ENCODE peak calls at places on chromosomes 13 and 19, in four cellular contexts. R is IMR-90, L is H1, B is H9. V is an unnamed sample.
A peak's percentile ranks its signal among the peaks of the same experiment; 100 is the strongest.

GRCh38 chr19:18765224-18765623 is 25.9 kb downstream of the COMP start:
- DNase-seq in B (no peak), L (no peak), R (no peak), V (no peak)

GRCh38 chr19:16324384-16325160 is at the start of gene KLF2:
- DNase-seq in L (peak; percentile 75), B (peak; percentile 71), R (peak; percentile 90), V (peak; percentile 82)

GRCh38 chr13:74708629-74709028 is 574.4 kb upstream of the KLF12 start:
- DNase-seq in B (no peak), R (no peak), L (no peak), V (no peak)

GRCh38 chr19:2083174-2083854 is 12.8 kb downstream of the MOB3A start:
- DNase-seq in L (no peak), R (no peak), B (no peak), V (no peak)

GRCh38 chr13:107370036-107370785 is 802.3 kb upstream of the ARGLU1 start:
- DNase-seq in R (peak; percentile 90), L (no peak), B (no peak), V (no peak)

GRCh38 chr13:102847272-102848234 is 1.7 kb downstream of the ERCC5 start:
- DNase-seq in L (no peak), B (no peak), R (peak; percentile 54), V (peak; percentile 34)

GRCh38 chr13:38821753-38822551 is 135.1 kb downstream of the FREM2 start:
- DNase-seq in R (no peak), L (no peak), B (no peak), V (peak; percentile 66)

GRCh38 chr13:26909515-26909914 is 148.9 kb upstream of the GPR12 start:
- DNase-seq in R (no peak), L (no peak), B (no peak), V (no peak)

GRCh38 chr19:10662384-10663251 is 8.5 kb downstream of the ILF3 start:
- DNase-seq in R (peak; percentile 37), L (no peak), B (no peak), V (no peak)

GRCh38 chr13:65268009-65268408 is 1962.1 kb downstream of the PCDH9 start:
- DNase-seq in R (no peak), L (no peak), B (no peak), V (no peak)

GRCh38 chr13:42367836-42368235 is 95.9 kb downstream of the AKAP11 start:
- DNase-seq in R (no peak), B (no peak), L (no peak), V (no peak)

DNA sequence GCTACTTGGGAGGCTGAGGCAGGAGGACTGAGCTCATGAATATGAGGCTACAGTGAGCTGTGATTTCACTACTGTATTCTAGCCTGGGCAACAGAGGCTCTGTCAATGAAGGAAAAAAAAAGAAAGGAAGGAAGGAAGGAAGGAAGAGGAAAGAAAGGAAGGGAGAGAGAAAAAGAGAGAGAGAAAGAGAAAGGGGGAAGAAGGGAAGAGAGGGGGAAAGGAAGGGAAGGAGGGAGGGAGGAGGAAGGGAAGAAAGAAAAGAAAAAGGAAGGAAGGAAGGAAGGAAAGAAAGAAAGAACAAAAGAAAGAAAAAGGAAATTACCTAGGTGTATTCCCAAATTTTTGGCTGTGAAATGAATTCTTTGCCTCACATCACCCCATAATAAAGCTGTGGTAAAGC is 7.2 kb upstream of the RFX2 start:
- DNase-seq in B (no peak), R (no peak), L (no peak), V (no peak)
- H3K56ac ChIP-seq in B (no peak overlapping the region), R (no peak overlapping the region), L (no peak overlapping the region), V (no peak overlapping the region)

GRCh38 chr19:6116749-6117430 is 6.6 kb upstream of the RFX2 start:
- DNase-seq in L (no peak), R (no peak), B (no peak), V (no peak)
- H3K56ac ChIP-seq in L (no peak overlapping the region), R (no peak overlapping the region), B (no peak overlapping the region), V (no peak overlapping the region)

GRCh38 chr13:40259899-40260298 is 406.5 kb downstream of the FOXO1 start:
- DNase-seq in R (no peak), B (no peak), L (no peak), V (no peak)

GRCh38 chr13:40261947-40262346 is 404.5 kb downstream of the FOXO1 start:
- DNase-seq in B (no peak), L (no peak), R (no peak), V (no peak)

GRCh38 chr13:40255551-40255950 is 410.9 kb downstream of the FOXO1 start:
- DNase-seq in B (no peak), L (no peak), R (no peak), V (no peak)

GRCh38 chr13:40261361-40261760 is 405.1 kb downstream of the FOXO1 start:
- DNase-seq in L (no peak), R (no peak), B (no peak), V (peak; percentile 27)
- H3K56ac ChIP-seq in L (no peak overlapping the region), R (no peak overlapping the region), B (no peak overlapping the region), V (no peak overlapping the region)

DNA sequence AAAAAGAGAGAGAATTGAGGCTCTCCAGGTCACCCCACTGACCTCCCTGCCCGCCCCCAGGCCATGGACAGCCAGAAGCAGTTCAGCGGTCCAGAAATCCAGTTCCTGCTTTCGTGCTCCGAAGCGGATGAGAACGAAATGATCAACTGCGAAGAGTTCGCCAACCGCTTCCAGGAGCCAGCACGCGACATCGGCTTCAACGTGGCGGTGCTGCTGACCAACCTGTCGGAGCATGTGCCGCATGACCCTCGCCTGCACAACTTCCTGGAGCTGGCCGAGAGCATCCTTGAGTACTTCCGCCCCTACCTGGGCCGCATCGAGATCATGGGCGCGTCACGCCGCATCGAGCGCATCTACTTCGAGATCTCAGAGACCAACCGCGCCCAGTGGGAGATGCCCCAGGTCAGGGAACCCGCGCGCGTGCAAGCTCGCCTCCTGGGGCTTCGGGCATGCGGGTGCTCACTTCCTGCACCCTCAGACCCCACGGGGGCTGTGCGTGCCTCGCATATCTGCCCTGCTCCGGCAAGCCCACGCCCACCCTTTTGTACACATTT is 56.6 kb downstream of the MAP4K1 start:
- DNase-seq in R (no peak), B (no peak), L (no peak), V (no peak)
- H3K56ac ChIP-seq in R (no peak overlapping the region), B (no peak overlapping the region), L (no peak overlapping the region), V (no peak overlapping the region)

GRCh38 chr13:66578305-66578704 is 651.8 kb downstream of the PCDH9 start:
- DNase-seq in R (peak; percentile 26), B (no peak), L (no peak), V (no peak)

GRCh38 chr13:66577358-66577757 is 652.8 kb downstream of the PCDH9 start:
- DNase-seq in B (no peak), R (no peak), L (no peak), V (no peak)

GRCh38 chr13:66585669-66586203 is 644.4 kb downstream of the PCDH9 start:
- DNase-seq in B (no peak), L (no peak), R (no peak), V (peak; percentile 61)

GRCh38 chr13:66586489-66586888 is 643.6 kb downstream of the PCDH9 start:
- DNase-seq in R (no peak), B (no peak), L (no peak), V (no peak)

DNA sequence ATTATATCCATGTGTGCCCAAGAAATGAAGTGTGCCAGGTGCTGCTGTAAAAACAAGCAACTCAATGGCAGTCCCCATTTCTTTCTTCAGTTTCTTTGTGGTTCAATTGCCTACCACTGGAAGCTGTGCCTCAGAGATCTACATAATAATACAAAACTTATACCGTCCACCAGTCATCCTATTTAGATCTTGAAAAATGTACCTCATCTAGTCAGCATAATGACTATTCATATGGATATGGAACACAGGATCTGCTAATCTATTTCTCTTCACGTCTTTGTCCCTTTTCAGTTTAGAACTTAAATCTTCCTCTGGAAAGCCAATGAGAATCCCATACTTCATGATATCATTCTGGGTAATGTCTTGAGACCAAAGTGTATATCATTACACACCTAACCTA is 648.4 kb downstream of the PCDH9 start:
- DNase-seq in R (no peak), B (no peak), L (no peak), V (no peak)
- H3K56ac ChIP-seq in R (no peak overlapping the region), B (no peak overlapping the region), L (no peak overlapping the region), V (no peak overlapping the region)

GRCh38 chr19:15260939-15261338 is 28.7 kb upstream of the EPHX3 start:
- DNase-seq in R (no peak), B (no peak), L (no peak), V (peak; percentile 28)
- H3K56ac ChIP-seq in R (no peak overlapping the region), B (no peak overlapping the region), L (no peak overlapping the region), V (no peak overlapping the region)